ENCODE peak calls at places on chromosomes 3 and 15, in six cellular contexts. K, X, H, U, L and M are unnamed samples.

GRCh38 chr3:126124148-126124868 is 40.4 kb upstream of the SLC41A3 start:
- DNase-seq in K (no peak), X (no peak), H (no peak), U (peak; percentile 12), L (no peak), M (no peak)

GRCh38 chr15:88645171-88646087 is 6.6 kb downstream of the ISG20 start:
- DNase-seq in K (no peak), X (no peak), H (no peak), U (no peak), L (no peak), M (no peak)

GRCh38 chr15:82832601-82833209 is 23.3 kb downstream of the WHAMM start:
- DNase-seq in K (peak; percentile 77), X (no peak), H (peak; percentile 90), U (no peak), L (no peak), M (peak; percentile 76)

GRCh38 chr3:170047133-170047404 is 9.3 kb downstream of the GPR160 start:
- DNase-seq in K (no peak), X (no peak), H (no peak), U (no peak), L (no peak), M (no peak)

GRCh38 chr3:39319249-39319648 is 10.3 kb upstream of the CCR8 start:
- DNase-seq in K (no peak), X (no peak), H (no peak), U (no peak), L (no peak), M (no peak)

GRCh38 chr3:13193320-13194284 is 120.4 kb upstream of the IQSEC1 start:
- DNase-seq in K (no peak), X (no peak), H (no peak), U (no peak), L (no peak), M (no peak)

GRCh38 chr15:44011238-44011873 is 183.7 kb downstream of the FRMD5 start:
- DNase-seq in K (no peak), X (no peak), H (no peak), U (no peak), L (no peak), M (no peak)

GRCh38 chr3:26100176-26100575 is 310.3 kb downstream of the OXSM start:
- DNase-seq in K (no peak), X (no peak), H (no peak), U (no peak), L (no peak), M (no peak)